ENCODE peak calls at places on chromosome 20, in seven cellular contexts. One of them, this sample, is unnamed.

GRCh38 chr20:53621482-53622246 is 28.0 kb upstream of the ZNF217 start:
- DNase-seq in choroid plexus epithelial cell: peak
- DNase-seq in foreskin fibroblast: peak
- DNase-seq in fibroblast of the aortic adventitia: peak
- DNase-seq in IMR-90: peak
- DNase-seq in sigmoid colon: peak
- DNase-seq in GM12864: no peak
- DNase-seq in this sample: peak

GRCh38 chr20:12108842-12109241 is 191.1 kb downstream of the BTBD3 start:
- DNase-seq in choroid plexus epithelial cell: no peak
- DNase-seq in foreskin fibroblast: no peak
- DNase-seq in fibroblast of the aortic adventitia: no peak
- DNase-seq in IMR-90: no peak
- DNase-seq in sigmoid colon: no peak
- DNase-seq in GM12864: no peak
- DNase-seq in this sample: no peak

GRCh38 chr20:6744171-6744570 is 23.3 kb upstream of the BMP2 start:
- DNase-seq in choroid plexus epithelial cell: no peak
- DNase-seq in foreskin fibroblast: no peak
- DNase-seq in fibroblast of the aortic adventitia: no peak
- DNase-seq in IMR-90: no peak
- DNase-seq in sigmoid colon: no peak
- DNase-seq in GM12864: no peak
- DNase-seq in this sample: no peak

GRCh38 chr20:57047281-57048026 is 219.0 kb downstream of the BMP7 start:
- DNase-seq in choroid plexus epithelial cell: no peak
- DNase-seq in foreskin fibroblast: no peak
- DNase-seq in fibroblast of the aortic adventitia: no peak
- DNase-seq in IMR-90: no peak
- DNase-seq in sigmoid colon: peak
- DNase-seq in GM12864: no peak
- DNase-seq in this sample: no peak

GRCh38 chr20:23254505-23254904 is 96.1 kb upstream of the NXT1 start:
- DNase-seq in choroid plexus epithelial cell: no peak
- DNase-seq in foreskin fibroblast: no peak
- DNase-seq in fibroblast of the aortic adventitia: no peak
- DNase-seq in IMR-90: no peak
- DNase-seq in sigmoid colon: no peak
- DNase-seq in GM12864: no peak
- DNase-seq in this sample: no peak

GRCh38 chr20:5212897-5213296 is 86.1 kb downstream of the CDS2 start:
- DNase-seq in choroid plexus epithelial cell: no peak
- DNase-seq in foreskin fibroblast: no peak
- DNase-seq in fibroblast of the aortic adventitia: no peak
- DNase-seq in IMR-90: no peak
- DNase-seq in sigmoid colon: no peak
- DNase-seq in GM12864: no peak
- DNase-seq in this sample: no peak

GRCh38 chr20:53033176-53033575 is 61.0 kb downstream of the TSHZ2 start:
- DNase-seq in choroid plexus epithelial cell: no peak
- DNase-seq in foreskin fibroblast: no peak
- DNase-seq in fibroblast of the aortic adventitia: no peak
- DNase-seq in IMR-90: no peak
- DNase-seq in sigmoid colon: no peak
- DNase-seq in GM12864: no peak
- DNase-seq in this sample: no peak

GRCh38 chr20:4573564-4574355 is 147.9 kb upstream of the PRND start:
- DNase-seq in choroid plexus epithelial cell: peak
- DNase-seq in foreskin fibroblast: peak
- DNase-seq in fibroblast of the aortic adventitia: peak
- DNase-seq in IMR-90: peak
- DNase-seq in sigmoid colon: peak
- DNase-seq in GM12864: no peak
- DNase-seq in this sample: peak

GRCh38 chr20:37518606-37519507 is 2.2 kb upstream of the NNAT start:
- DNase-seq in choroid plexus epithelial cell: peak
- DNase-seq in foreskin fibroblast: no peak
- DNase-seq in fibroblast of the aortic adventitia: no peak
- DNase-seq in IMR-90: no peak
- DNase-seq in sigmoid colon: peak
- DNase-seq in GM12864: no peak
- DNase-seq in this sample: no peak

GRCh38 chr20:56628015-56628872 is 862 bp upstream of the TFAP2C start:
- DNase-seq in choroid plexus epithelial cell: peak
- DNase-seq in foreskin fibroblast: peak
- DNase-seq in fibroblast of the aortic adventitia: no peak
- DNase-seq in IMR-90: no peak
- DNase-seq in sigmoid colon: peak
- DNase-seq in GM12864: no peak
- DNase-seq in this sample: peak

GRCh38 chr20:6767166-6767535 is 335 bp upstream of the BMP2 start:
- DNase-seq in choroid plexus epithelial cell: peak
- DNase-seq in foreskin fibroblast: no peak
- DNase-seq in fibroblast of the aortic adventitia: no peak
- DNase-seq in IMR-90: no peak
- DNase-seq in sigmoid colon: peak
- DNase-seq in GM12864: no peak
- DNase-seq in this sample: no peak

GRCh38 chr20:14687317-14687716 is 349.9 kb upstream of the FLRT3 start:
- DNase-seq in choroid plexus epithelial cell: no peak
- DNase-seq in foreskin fibroblast: peak
- DNase-seq in fibroblast of the aortic adventitia: no peak
- DNase-seq in IMR-90: no peak
- DNase-seq in sigmoid colon: no peak
- DNase-seq in GM12864: no peak
- DNase-seq in this sample: peak

GRCh38 chr20:60407011-60407771 is 449.0 kb downstream of the CDH26 start:
- DNase-seq in choroid plexus epithelial cell: no peak
- DNase-seq in foreskin fibroblast: no peak
- DNase-seq in fibroblast of the aortic adventitia: no peak
- DNase-seq in IMR-90: no peak
- DNase-seq in sigmoid colon: no peak
- DNase-seq in GM12864: no peak
- DNase-seq in this sample: no peak

GRCh38 chr20:23404196-23404595 is 17.1 kb downstream of the NAPB start:
- DNase-seq in choroid plexus epithelial cell: peak
- DNase-seq in foreskin fibroblast: peak
- DNase-seq in fibroblast of the aortic adventitia: peak
- DNase-seq in IMR-90: peak
- DNase-seq in sigmoid colon: no peak
- DNase-seq in GM12864: no peak
- DNase-seq in this sample: peak

GRCh38 chr20:36988494-36988966 is 37.0 kb upstream of the SAMHD1 start:
- DNase-seq in choroid plexus epithelial cell: peak
- DNase-seq in foreskin fibroblast: peak
- DNase-seq in fibroblast of the aortic adventitia: peak
- DNase-seq in IMR-90: peak
- DNase-seq in sigmoid colon: no peak
- DNase-seq in GM12864: no peak
- DNase-seq in this sample: peak

GRCh38 chr20:23286346-23286745 is 64.2 kb upstream of the NXT1 start:
- DNase-seq in choroid plexus epithelial cell: no peak
- DNase-seq in foreskin fibroblast: no peak
- DNase-seq in fibroblast of the aortic adventitia: no peak
- DNase-seq in IMR-90: no peak
- DNase-seq in sigmoid colon: peak
- DNase-seq in GM12864: no peak
- DNase-seq in this sample: no peak

GRCh38 chr20:44331201-44331600 is 5.6 kb upstream of the R3HDML start:
- DNase-seq in choroid plexus epithelial cell: no peak
- DNase-seq in foreskin fibroblast: no peak
- DNase-seq in fibroblast of the aortic adventitia: no peak
- DNase-seq in IMR-90: no peak
- DNase-seq in sigmoid colon: no peak
- DNase-seq in GM12864: no peak
- DNase-seq in this sample: no peak

GRCh38 chr20:56358600-56359211 is at the start of gene FAM210B:
- DNase-seq in choroid plexus epithelial cell: peak
- DNase-seq in foreskin fibroblast: peak
- DNase-seq in fibroblast of the aortic adventitia: peak
- DNase-seq in IMR-90: peak
- DNase-seq in sigmoid colon: peak
- DNase-seq in GM12864: peak
- DNase-seq in this sample: peak

GRCh38 chr20:54134445-54135220 is 39.2 kb downstream of the CYP24A1 start:
- DNase-seq in choroid plexus epithelial cell: peak
- DNase-seq in foreskin fibroblast: peak
- DNase-seq in fibroblast of the aortic adventitia: peak
- DNase-seq in IMR-90: peak
- DNase-seq in sigmoid colon: no peak
- DNase-seq in GM12864: no peak
- DNase-seq in this sample: peak

GRCh38 chr20:41889125-41889870 is 271.1 kb upstream of the CHD6 start:
- DNase-seq in choroid plexus epithelial cell: no peak
- DNase-seq in foreskin fibroblast: no peak
- DNase-seq in fibroblast of the aortic adventitia: no peak
- DNase-seq in IMR-90: no peak
- DNase-seq in sigmoid colon: no peak
- DNase-seq in GM12864: no peak
- DNase-seq in this sample: peak

GRCh38 chr20:57594092-57594911 is 25.9 kb downstream of the ZBP1 start:
- DNase-seq in choroid plexus epithelial cell: peak
- DNase-seq in foreskin fibroblast: peak
- DNase-seq in fibroblast of the aortic adventitia: peak
- DNase-seq in IMR-90: peak
- DNase-seq in sigmoid colon: peak
- DNase-seq in GM12864: no peak
- DNase-seq in this sample: peak

GRCh38 chr20:58407201-58407873 is 18.3 kb downstream of the VAPB start:
- DNase-seq in choroid plexus epithelial cell: peak
- DNase-seq in foreskin fibroblast: no peak
- DNase-seq in fibroblast of the aortic adventitia: peak
- DNase-seq in IMR-90: peak
- DNase-seq in sigmoid colon: no peak
- DNase-seq in GM12864: no peak
- DNase-seq in this sample: peak

GRCh38 chr20:34557936-34558319 is 590 bp upstream of the MAP1LC3A start:
- DNase-seq in choroid plexus epithelial cell: no peak
- DNase-seq in foreskin fibroblast: no peak
- DNase-seq in fibroblast of the aortic adventitia: no peak
- DNase-seq in IMR-90: no peak
- DNase-seq in sigmoid colon: no peak
- DNase-seq in GM12864: no peak
- DNase-seq in this sample: no peak
- H3K4me3 ChIP-seq in choroid plexus epithelial cell: peak
- H3K4me3 ChIP-seq in foreskin fibroblast: peak
- H3K4me3 ChIP-seq in fibroblast of the aortic adventitia: peak
- H3K4me3 ChIP-seq in IMR-90: peak
- H3K4me3 ChIP-seq in sigmoid colon: peak
- H3K4me3 ChIP-seq in GM12864: peak
- H3K4me3 ChIP-seq in this sample: peak

DNA sequence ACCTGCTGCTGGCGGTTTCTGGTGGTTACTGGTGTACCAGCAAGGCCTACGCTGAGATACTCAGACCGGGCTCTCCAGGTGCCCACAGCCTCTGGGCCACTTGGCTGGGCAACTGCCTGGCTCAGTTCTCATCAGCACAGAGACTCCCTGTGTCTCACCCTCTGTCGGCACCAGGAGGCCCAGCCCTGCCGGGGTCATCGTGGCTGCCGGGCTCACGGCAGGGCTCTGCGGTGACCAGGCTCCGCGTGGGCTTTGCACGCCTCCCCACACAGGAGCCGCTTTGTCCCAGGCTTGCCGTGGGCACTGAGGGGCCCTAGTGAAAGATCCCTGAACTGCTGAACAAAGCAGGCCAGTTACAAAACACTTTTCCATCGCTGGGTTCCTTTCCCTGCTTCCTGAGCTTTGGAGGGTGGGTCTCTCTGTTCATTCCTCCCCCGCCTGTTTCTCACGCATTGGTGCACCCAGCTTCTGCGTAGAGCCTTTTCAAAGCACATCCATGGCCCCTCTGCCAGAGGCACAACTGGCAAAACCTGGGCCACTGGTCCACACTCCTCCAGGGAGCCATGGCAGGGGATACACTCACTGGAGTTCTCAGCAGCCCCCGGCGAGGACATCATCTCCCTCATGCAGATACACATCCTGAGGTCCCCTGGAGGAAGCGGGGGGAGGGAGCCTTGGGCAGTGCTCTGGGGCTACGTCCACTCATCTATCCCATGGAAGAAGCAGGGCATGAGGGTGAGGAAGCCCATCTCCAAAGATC is 117.0 kb downstream of the NFATC2 start:
- DNase-seq in choroid plexus epithelial cell: no peak
- DNase-seq in foreskin fibroblast: no peak
- DNase-seq in fibroblast of the aortic adventitia: no peak
- DNase-seq in IMR-90: no peak
- DNase-seq in sigmoid colon: no peak
- DNase-seq in GM12864: no peak
- DNase-seq in this sample: no peak
- TF ChIP-seq CTCF in choroid plexus epithelial cell: no peak
- TF ChIP-seq CTCF in foreskin fibroblast: no peak
- TF ChIP-seq CTCF in fibroblast of the aortic adventitia: no peak
- TF ChIP-seq CTCF in IMR-90: no peak
- TF ChIP-seq CTCF in sigmoid colon: no peak
- TF ChIP-seq CTCF in GM12864: no peak
- TF ChIP-seq CTCF in this sample: no peak

DNA sequence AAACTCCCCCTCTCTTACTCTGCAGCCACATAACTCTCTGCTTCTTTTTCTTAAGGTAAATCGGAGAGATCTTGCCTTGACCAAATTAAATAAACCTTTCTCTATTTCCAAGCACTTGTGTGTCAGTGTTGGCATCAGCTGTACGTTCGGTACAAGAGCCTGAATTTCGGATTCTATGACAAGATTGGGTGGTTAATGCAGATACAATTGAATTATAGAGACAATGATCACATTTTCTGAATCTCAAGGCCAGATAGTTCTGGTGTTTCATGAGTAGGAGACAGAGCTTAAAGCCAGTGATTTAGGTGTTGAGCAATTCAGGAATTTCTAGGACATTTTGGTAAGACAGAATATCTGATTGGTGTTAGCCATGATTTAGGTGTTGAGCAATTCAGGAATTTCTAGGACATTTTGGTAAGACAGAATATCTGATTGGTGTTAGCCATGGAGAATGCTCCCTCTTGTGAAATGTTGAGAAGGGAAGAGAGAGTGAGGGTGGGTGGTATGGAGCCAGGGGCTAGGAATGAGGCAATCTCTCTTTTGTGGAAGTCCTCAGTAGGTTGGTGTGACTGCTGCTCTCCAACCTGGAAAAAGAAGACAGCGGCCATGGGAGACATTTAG is 5.1 kb downstream of the SPINT3 start:
- DNase-seq in choroid plexus epithelial cell: no peak
- DNase-seq in foreskin fibroblast: no peak
- DNase-seq in fibroblast of the aortic adventitia: peak
- DNase-seq in IMR-90: no peak
- DNase-seq in sigmoid colon: no peak
- DNase-seq in GM12864: no peak
- DNase-seq in this sample: peak
- H3K4me3 ChIP-seq in choroid plexus epithelial cell: no peak
- H3K4me3 ChIP-seq in foreskin fibroblast: no peak
- H3K4me3 ChIP-seq in fibroblast of the aortic adventitia: no peak
- H3K4me3 ChIP-seq in IMR-90: no peak
- H3K4me3 ChIP-seq in sigmoid colon: no peak
- H3K4me3 ChIP-seq in GM12864: no peak
- H3K4me3 ChIP-seq in this sample: no peak

DNA sequence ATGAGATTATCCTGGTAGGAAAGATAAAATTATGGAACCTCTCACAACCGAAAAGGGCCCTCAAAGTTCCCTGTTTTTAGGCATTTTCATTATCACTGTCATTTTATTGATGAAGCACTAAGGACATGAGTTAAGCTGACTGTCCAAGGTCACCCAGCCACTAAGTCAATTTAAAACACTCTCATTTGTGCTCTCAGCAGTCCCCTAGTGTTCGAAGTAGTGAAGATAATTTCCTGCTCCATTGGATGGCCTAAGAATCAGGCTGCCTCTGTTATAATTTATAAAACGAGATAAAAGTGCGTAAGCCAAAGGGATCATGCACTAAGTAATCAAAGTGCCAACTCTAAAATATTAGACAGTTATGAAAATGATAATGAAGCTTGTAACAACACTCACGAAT is 169.1 kb downstream of the KIF16B start:
- DNase-seq in choroid plexus epithelial cell: no peak
- DNase-seq in foreskin fibroblast: no peak
- DNase-seq in fibroblast of the aortic adventitia: no peak
- DNase-seq in IMR-90: no peak
- DNase-seq in sigmoid colon: no peak
- DNase-seq in GM12864: no peak
- DNase-seq in this sample: no peak
- TF ChIP-seq CTCF in choroid plexus epithelial cell: no peak
- TF ChIP-seq CTCF in foreskin fibroblast: no peak
- TF ChIP-seq CTCF in fibroblast of the aortic adventitia: no peak
- TF ChIP-seq CTCF in IMR-90: no peak
- TF ChIP-seq CTCF in sigmoid colon: no peak
- TF ChIP-seq CTCF in GM12864: no peak
- TF ChIP-seq CTCF in this sample: no peak